ENCODE peak calls at places on chromosome 20, in four cellular contexts. One of them, this sample, is unnamed.

GRCh38 chr20:51667002-51667408 is 101.2 kb downstream of the ATP9A start:
- DNase-seq in ovary: no peak
- DNase-seq in CD4-positive, alpha-beta T cell: no peak
- DNase-seq in GM12865: no peak
- DNase-seq in this sample: no peak

GRCh38 chr20:62405108-62405980 is 1.7 kb downstream of the CABLES2 start:
- DNase-seq in ovary: peak
- DNase-seq in CD4-positive, alpha-beta T cell: no peak
- DNase-seq in GM12865: no peak
- DNase-seq in this sample: no peak

GRCh38 chr20:55054443-55054842 is 579.0 kb downstream of the DOK5 start:
- DNase-seq in ovary: no peak
- DNase-seq in GM12865: no peak
- DNase-seq in CD4-positive, alpha-beta T cell: no peak
- DNase-seq in this sample: no peak

GRCh38 chr20:15599961-15600360 is 973.3 kb downstream of the KIF16B start:
- DNase-seq in CD4-positive, alpha-beta T cell: no peak
- DNase-seq in GM12865: no peak
- DNase-seq in ovary: no peak
- DNase-seq in this sample: no peak

GRCh38 chr20:59205044-59205443 is 41.4 kb downstream of the ZNF831 start:
- DNase-seq in CD4-positive, alpha-beta T cell: no peak
- DNase-seq in GM12865: no peak
- DNase-seq in ovary: no peak
- DNase-seq in this sample: no peak

GRCh38 chr20:61391185-61391584 is 139.1 kb downstream of the CDH4 start:
- DNase-seq in CD4-positive, alpha-beta T cell: no peak
- DNase-seq in GM12865: no peak
- DNase-seq in ovary: no peak
- DNase-seq in this sample: no peak

GRCh38 chr20:36631651-36632050 is 14.3 kb downstream of the SLA2 start:
- DNase-seq in CD4-positive, alpha-beta T cell: no peak
- DNase-seq in ovary: no peak
- DNase-seq in GM12865: no peak
- DNase-seq in this sample: no peak

GRCh38 chr20:53995949-53996348 is 74.4 kb downstream of the BCAS1 start:
- DNase-seq in CD4-positive, alpha-beta T cell: no peak
- DNase-seq in GM12865: no peak
- DNase-seq in ovary: no peak
- DNase-seq in this sample: no peak

GRCh38 chr20:10667077-10667401 is 6.8 kb downstream of the JAG1 start:
- DNase-seq in GM12865: no peak
- DNase-seq in CD4-positive, alpha-beta T cell: no peak
- DNase-seq in ovary: no peak
- DNase-seq in this sample: no peak

GRCh38 chr20:16098890-16099639 is 474.2 kb downstream of the KIF16B start:
- DNase-seq in ovary: no peak
- DNase-seq in CD4-positive, alpha-beta T cell: no peak
- DNase-seq in GM12865: no peak
- DNase-seq in this sample: no peak

GRCh38 chr20:62792182-62792939 is 3.9 kb upstream of the MRGBP start:
- DNase-seq in ovary: no peak
- DNase-seq in GM12865: no peak
- DNase-seq in CD4-positive, alpha-beta T cell: no peak
- DNase-seq in this sample: no peak

GRCh38 chr20:44129996-44130718 is 56.8 kb downstream of the JPH2 start:
- DNase-seq in CD4-positive, alpha-beta T cell: no peak
- DNase-seq in GM12865: no peak
- DNase-seq in ovary: no peak
- DNase-seq in this sample: no peak

GRCh38 chr20:38350879-38351775 is 4.8 kb downstream of the LBP start:
- DNase-seq in GM12865: no peak
- DNase-seq in ovary: peak
- DNase-seq in CD4-positive, alpha-beta T cell: no peak
- DNase-seq in this sample: no peak

GRCh38 chr20:24619212-24619611 is 149.8 kb downstream of the SYNDIG1 start:
- DNase-seq in CD4-positive, alpha-beta T cell: no peak
- DNase-seq in ovary: no peak
- DNase-seq in GM12865: peak
- DNase-seq in this sample: no peak

GRCh38 chr20:15154070-15154469 is 816.7 kb upstream of the FLRT3 start:
- DNase-seq in ovary: no peak
- DNase-seq in CD4-positive, alpha-beta T cell: no peak
- DNase-seq in GM12865: no peak
- DNase-seq in this sample: no peak

GRCh38 chr20:50015993-50016770 is 33.4 kb downstream of the SNAI1 start:
- DNase-seq in ovary: no peak
- DNase-seq in GM12865: no peak
- DNase-seq in CD4-positive, alpha-beta T cell: no peak
- DNase-seq in this sample: no peak

GRCh38 chr20:62889871-62890270 is 28.2 kb upstream of the TCFL5 start:
- DNase-seq in GM12865: no peak
- DNase-seq in ovary: no peak
- DNase-seq in CD4-positive, alpha-beta T cell: no peak
- DNase-seq in this sample: no peak

GRCh38 chr20:58880994-58881752 is 28.7 kb downstream of the GNAS start:
- DNase-seq in ovary: no peak
- DNase-seq in GM12865: no peak
- DNase-seq in CD4-positive, alpha-beta T cell: no peak
- DNase-seq in this sample: no peak

GRCh38 chr20:23255106-23255505 is 95.5 kb upstream of the NXT1 start:
- DNase-seq in ovary: no peak
- DNase-seq in GM12865: no peak
- DNase-seq in CD4-positive, alpha-beta T cell: no peak
- DNase-seq in this sample: no peak

GRCh38 chr20:24382330-24382729 is 87.1 kb upstream of the SYNDIG1 start:
- DNase-seq in CD4-positive, alpha-beta T cell: no peak
- DNase-seq in GM12865: no peak
- DNase-seq in ovary: no peak
- DNase-seq in this sample: no peak

GRCh38 chr20:61349447-61350165 is 97.5 kb downstream of the CDH4 start:
- DNase-seq in GM12865: no peak
- DNase-seq in CD4-positive, alpha-beta T cell: no peak
- DNase-seq in ovary: no peak
- DNase-seq in this sample: no peak

GRCh38 chr20:47727170-47727880 is 58.0 kb downstream of the SULF2 start:
- DNase-seq in GM12865: peak
- DNase-seq in CD4-positive, alpha-beta T cell: peak
- DNase-seq in ovary: no peak
- DNase-seq in this sample: peak

GRCh38 chr20:13261460-13262301 is 40.6 kb downstream of the ISM1 start:
- DNase-seq in GM12865: peak
- DNase-seq in ovary: no peak
- DNase-seq in CD4-positive, alpha-beta T cell: peak
- DNase-seq in this sample: no peak

GRCh38 chr20:58511364-58511763 is 3.8 kb downstream of the APCDD1L start:
- DNase-seq in ovary: no peak
- DNase-seq in GM12865: no peak
- DNase-seq in CD4-positive, alpha-beta T cell: no peak
- DNase-seq in this sample: no peak

GRCh38 chr20:11906626-11907480 is 10.8 kb upstream of the BTBD3 start:
- DNase-seq in GM12865: no peak
- DNase-seq in CD4-positive, alpha-beta T cell: no peak
- DNase-seq in ovary: no peak
- DNase-seq in this sample: no peak

GRCh38 chr20:25867776-25868649 is 171.4 kb upstream of the ZNF337 start:
- DNase-seq in GM12865: peak
- DNase-seq in ovary: peak
- DNase-seq in CD4-positive, alpha-beta T cell: peak
- DNase-seq in this sample: peak

GRCh38 chr20:62186887-62187866 is 4.3 kb downstream of the MTG2 start:
- DNase-seq in CD4-positive, alpha-beta T cell: no peak
- DNase-seq in GM12865: no peak
- DNase-seq in ovary: no peak
- DNase-seq in this sample: no peak

GRCh38 chr20:15603501-15603900 is 969.7 kb downstream of the KIF16B start:
- DNase-seq in GM12865: no peak
- DNase-seq in ovary: no peak
- DNase-seq in CD4-positive, alpha-beta T cell: no peak
- DNase-seq in this sample: no peak

DNA sequence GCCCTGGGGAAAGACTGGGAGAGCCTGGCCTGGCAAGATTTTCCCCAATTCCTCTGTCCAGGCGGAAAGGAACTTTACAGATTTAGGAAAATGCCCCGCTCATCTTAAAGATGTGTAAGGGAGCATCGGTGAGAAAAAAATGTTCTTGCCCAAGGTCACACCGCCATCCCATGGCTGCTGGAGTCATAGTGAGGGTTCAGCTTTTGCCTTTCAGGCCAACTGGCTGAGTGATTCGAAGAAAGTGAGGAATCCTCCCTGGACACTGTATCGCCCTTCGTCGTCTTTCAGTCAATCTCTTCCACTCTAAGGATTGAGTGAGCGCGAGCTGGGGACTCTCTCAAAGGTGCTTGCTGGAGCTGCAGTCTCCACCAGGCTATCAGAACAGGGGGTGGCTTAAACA is 1.4 kb downstream of the WFDC2 start:
- DNase-seq in ovary: no peak
- DNase-seq in GM12865: no peak
- DNase-seq in CD4-positive, alpha-beta T cell: no peak
- DNase-seq in this sample: no peak
- TF ChIP-seq CTCF in ovary: no peak
- TF ChIP-seq CTCF in GM12865: no peak
- TF ChIP-seq CTCF in CD4-positive, alpha-beta T cell: no peak
- TF ChIP-seq CTCF in this sample: no peak

DNA sequence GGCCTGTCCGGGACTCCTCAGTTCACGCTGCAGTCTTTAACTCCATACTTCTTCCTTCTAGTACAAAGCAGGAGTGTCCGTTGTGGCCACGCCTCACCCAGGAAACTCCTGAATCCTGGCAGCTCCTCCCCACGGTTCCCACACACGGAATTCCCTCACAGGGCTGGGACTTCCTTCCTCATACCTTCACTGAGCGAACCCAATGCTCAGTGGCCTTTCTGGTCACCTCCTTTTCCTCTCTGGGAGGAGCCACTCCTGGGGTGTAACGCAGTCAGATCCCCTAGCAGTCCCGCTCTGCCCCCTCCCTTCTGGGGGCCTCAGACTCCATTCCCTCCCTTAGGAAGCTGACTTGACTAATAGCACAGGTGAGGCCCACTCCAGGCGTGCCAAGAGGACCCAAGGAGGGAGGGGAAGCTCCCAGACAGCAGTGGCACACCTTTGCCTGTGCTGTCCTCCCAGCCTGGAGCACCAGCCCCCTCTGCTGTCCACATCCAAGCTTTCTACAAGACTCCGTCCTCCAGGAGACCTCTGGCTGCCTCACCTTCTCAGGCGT is at the start of gene SLC52A3:
- DNase-seq in CD4-positive, alpha-beta T cell: no peak
- DNase-seq in ovary: peak
- DNase-seq in GM12865: no peak
- DNase-seq in this sample: no peak
- TF ChIP-seq CTCF in CD4-positive, alpha-beta T cell: no peak
- TF ChIP-seq CTCF in ovary: no peak
- TF ChIP-seq CTCF in GM12865: peak
- TF ChIP-seq CTCF in this sample: no peak

DNA sequence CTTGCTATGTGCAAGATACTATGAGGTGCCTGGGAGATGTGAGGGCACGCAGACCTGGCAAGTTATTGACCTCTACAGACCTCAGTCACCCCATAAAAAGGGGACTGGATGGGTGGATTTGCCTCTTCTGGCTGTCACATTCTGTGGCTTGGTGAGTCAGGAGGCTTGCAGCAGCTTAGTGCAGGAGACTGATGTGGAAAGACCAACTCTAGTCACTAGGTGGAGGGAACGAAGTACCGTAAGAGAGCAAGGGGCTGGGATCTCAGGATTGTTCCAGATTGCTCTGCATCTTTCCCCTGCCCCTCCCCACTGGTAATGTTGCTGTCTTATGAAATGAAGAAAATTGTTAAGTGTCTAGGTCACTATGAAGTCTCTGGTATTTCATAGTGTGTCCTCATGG is 3.3 kb downstream of the MAPRE1 start:
- DNase-seq in CD4-positive, alpha-beta T cell: no peak
- DNase-seq in GM12865: no peak
- DNase-seq in ovary: no peak
- DNase-seq in this sample: no peak
- TF ChIP-seq CTCF in CD4-positive, alpha-beta T cell: no peak
- TF ChIP-seq CTCF in GM12865: no peak
- TF ChIP-seq CTCF in ovary: no peak
- TF ChIP-seq CTCF in this sample: no peak

DNA sequence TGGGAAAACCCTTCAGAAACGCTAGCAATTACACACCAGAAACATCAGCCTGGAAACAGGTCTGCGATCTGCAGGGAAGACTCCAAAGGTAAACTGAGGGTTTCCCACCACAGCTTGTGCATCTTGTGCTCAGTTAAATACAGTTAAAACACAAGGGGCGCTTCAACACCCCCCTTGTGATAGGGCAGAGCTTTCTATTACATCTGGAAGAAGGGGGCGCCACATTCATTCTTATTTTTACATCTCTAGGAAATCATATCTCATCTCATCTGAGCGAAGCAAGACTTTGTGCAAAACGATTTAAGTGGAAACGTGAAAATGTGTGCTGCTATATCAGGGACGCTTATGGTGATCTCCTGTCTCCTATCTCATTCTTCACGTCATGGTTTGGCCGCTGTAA is 58.5 kb downstream of the PRND start:
- DNase-seq in GM12865: no peak
- DNase-seq in ovary: no peak
- DNase-seq in CD4-positive, alpha-beta T cell: no peak
- DNase-seq in this sample: no peak
- TF ChIP-seq CTCF in GM12865: no peak
- TF ChIP-seq CTCF in ovary: no peak
- TF ChIP-seq CTCF in CD4-positive, alpha-beta T cell: peak
- TF ChIP-seq CTCF in this sample: no peak